ENCODE peak calls at places on chromosome 14, in nine cellular contexts. B is HepG2, X is upper lobe of right lung, Q is astrocyte, O is neuronal stem cell, Y is sigmoid colon, H is heart left ventricle, C is testis, F is mesenchymal stem cell. T is an unnamed sample.

GRCh38 chr14:34424488-34424887 is 37.6 kb downstream of the SPTSSA start:
- DNase-seq in B (no peak), X (no peak), Q (no peak), O (no peak), Y (no peak), H (no peak), C (no peak), F (no peak), T (no peak)

GRCh38 chr14:102913341-102914211 is 8.9 kb upstream of the AMN start:
- DNase-seq in B (no peak), X (no peak), Q (no peak), O (no peak), Y (peak; percentile 54), H (no peak), C (no peak), F (no peak), T (no peak)

GRCh38 chr14:36619131-36619530 is 36.7 kb upstream of the NKX2-8 start:
- DNase-seq in B (no peak), X (no peak), Q (no peak), O (no peak), Y (no peak), H (no peak), C (no peak), F (no peak), T (no peak)

GRCh38 chr14:105165761-105166485 is 2.7 kb downstream of the JAG2 start:
- DNase-seq in B (no peak), X (no peak), Q (no peak), O (no peak), Y (no peak), H (no peak), C (no peak), F (no peak), T (no peak)

GRCh38 chr14:33636715-33637114 is 314.2 kb downstream of the EGLN3 start:
- DNase-seq in B (no peak), X (no peak), Q (no peak), O (no peak), Y (no peak), H (no peak), C (no peak), F (no peak), T (no peak)

GRCh38 chr14:64391113-64391725 is 3.1 kb downstream of the MTHFD1 start:
- DNase-seq in B (no peak), X (no peak), Q (no peak), O (no peak), Y (no peak), H (no peak), C (no peak), F (no peak), T (no peak)

GRCh38 chr14:96598332-96598928 is 96.2 kb downstream of the PAPOLA start:
- DNase-seq in B (no peak), X (no peak), Q (no peak), O (no peak), Y (no peak), H (no peak), C (no peak), F (no peak), T (no peak)

GRCh38 chr14:29028973-29029582 is 262.5 kb downstream of the FOXG1 start:
- DNase-seq in B (peak; percentile 99), X (no peak), Q (peak; percentile 15), O (peak; percentile 29), Y (no peak), H (no peak), C (no peak), F (peak; percentile 4), T (no peak)

GRCh38 chr14:24909523-24910302 is 140.2 kb downstream of the STXBP6 start:
- DNase-seq in B (no peak), X (no peak), Q (no peak), O (no peak), Y (no peak), H (no peak), C (no peak), F (no peak), T (no peak)

GRCh38 chr14:70754989-70755388 is 54.3 kb downstream of the MAP3K9 start:
- DNase-seq in B (peak; percentile 41), X (peak; percentile 82), Q (peak; percentile 60), O (no peak), Y (no peak), H (no peak), C (no peak), F (no peak), T (no peak)

GRCh38 chr14:70759398-70759797 is 49.9 kb downstream of the MAP3K9 start:
- DNase-seq in B (no peak), X (no peak), Q (no peak), O (no peak), Y (no peak), H (no peak), C (no peak), F (no peak), T (no peak)

GRCh38 chr14:70755655-70756054 is 53.7 kb downstream of the MAP3K9 start:
- DNase-seq in B (no peak), X (no peak), Q (peak; percentile 50), O (no peak), Y (no peak), H (no peak), C (no peak), F (no peak), T (no peak)

GRCh38 chr14:70748422-70748821 is 60.9 kb downstream of the MAP3K9 start:
- DNase-seq in B (no peak), X (no peak), Q (peak; percentile 20), O (no peak), Y (no peak), H (no peak), C (no peak), F (no peak), T (no peak)

DNA sequence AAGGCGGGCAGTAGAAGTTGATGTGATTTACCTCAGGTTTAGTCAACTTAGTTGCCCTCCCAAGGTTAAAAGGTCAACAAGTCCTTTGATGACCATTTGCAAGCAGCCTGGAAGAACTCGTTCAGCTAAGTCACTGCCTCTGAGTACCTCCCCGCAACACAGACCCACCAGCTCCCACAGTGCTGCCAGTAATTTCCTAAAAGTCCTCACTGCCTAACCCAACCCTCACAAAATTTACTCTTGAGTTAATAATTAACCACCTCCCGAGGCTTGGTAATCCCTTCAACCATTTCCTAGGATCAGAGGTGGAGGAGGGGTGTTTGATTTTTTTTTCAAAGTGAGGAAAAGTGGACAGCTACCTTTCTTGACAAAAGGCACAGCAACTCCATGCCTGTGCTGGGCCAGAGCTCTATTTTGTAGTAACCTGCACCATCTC is 55.8 kb downstream of the MAP3K9 start:
- DNase-seq in B (peak; percentile 94), X (peak; percentile 69), Q (no peak), O (no peak), Y (no peak), H (no peak), C (no peak), F (no peak), T (no peak)
- H3K4me3 ChIP-seq in B (no peak overlapping the region), X (no peak overlapping the region), Q (no peak overlapping the region), O (no peak overlapping the region), Y (no peak overlapping the region), H (no peak overlapping the region), C (no peak overlapping the region), F (no peak overlapping the region), T (no peak overlapping the region)

DNA sequence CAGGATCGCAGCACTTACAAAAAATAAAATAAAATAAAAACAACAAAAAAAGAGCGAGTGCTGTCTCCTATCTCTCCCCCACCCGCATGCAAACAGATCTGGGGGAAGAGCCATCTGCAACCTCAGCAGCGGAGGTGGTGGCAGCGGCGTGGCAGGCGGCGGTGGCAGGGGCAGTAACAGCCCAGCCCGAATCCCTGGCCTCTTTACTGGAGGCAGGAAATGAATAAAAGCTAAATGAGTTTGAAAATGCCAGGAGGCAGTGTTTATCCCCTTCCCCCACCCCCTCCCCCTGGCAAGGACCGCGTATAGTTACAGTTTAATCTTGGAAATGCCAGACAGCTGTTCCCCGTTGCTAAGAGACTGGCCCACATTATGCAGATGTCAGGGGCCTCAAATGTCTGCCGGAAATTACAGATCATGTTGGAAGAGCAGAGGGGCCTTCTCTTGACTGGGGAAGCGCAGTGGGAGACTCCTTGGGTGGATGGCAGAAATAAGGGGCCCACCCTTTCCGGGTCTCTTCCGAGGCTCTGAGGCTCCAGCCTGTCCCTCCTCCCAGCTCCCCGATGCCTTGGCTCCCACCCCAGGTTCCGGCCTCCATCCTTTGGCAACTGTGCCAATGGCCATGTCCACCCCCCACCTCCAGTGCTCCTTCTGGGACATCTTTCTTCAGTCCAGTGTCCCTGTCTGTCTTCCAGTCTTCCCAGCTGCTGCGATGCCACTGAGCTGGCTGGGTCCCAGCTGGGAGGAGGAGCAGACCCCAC is 93.8 kb downstream of the LRRC74A start:
- DNase-seq in B (peak; percentile 20), X (no peak), Q (peak; percentile 88), O (no peak), Y (peak; percentile 73), H (no peak), C (peak; percentile 34), F (peak; percentile 97), T (peak; percentile 29)
- H3K27ac ChIP-seq in B (no peak overlapping the region), X (peak overlapping the region; percentile 88), Q (peak overlapping the region; percentile 98), O (no peak overlapping the region), Y (peak overlapping the region; percentile 95), H (peak overlapping the region; percentile 97), C (peak overlapping the region; percentile 69), F (peak overlapping the region; percentile 100), T (no peak overlapping the region)

GRCh38 chr14:68968051-68968450 is 11.1 kb downstream of the ACTN1 start:
- DNase-seq in B (no peak), X (no peak), Q (no peak), O (no peak), Y (peak; percentile 57), H (no peak), C (no peak), F (no peak), T (peak; percentile 92)

GRCh38 chr14:68967459-68967940 is 11.6 kb downstream of the ACTN1 start:
- DNase-seq in B (no peak), X (no peak), Q (no peak), O (no peak), Y (peak; percentile 60), H (no peak), C (no peak), F (peak; percentile 0), T (no peak)

GRCh38 chr14:68968721-68969120 is 10.4 kb downstream of the ACTN1 start:
- DNase-seq in B (no peak), X (no peak), Q (no peak), O (no peak), Y (peak; percentile 54), H (no peak), C (no peak), F (no peak), T (no peak)

GRCh38 chr14:68965261-68965761 is 13.8 kb downstream of the ACTN1 start:
- DNase-seq in B (no peak), X (no peak), Q (no peak), O (no peak), Y (no peak), H (no peak), C (no peak), F (no peak), T (no peak)

GRCh38 chr14:68966872-68967301 is 12.2 kb downstream of the ACTN1 start:
- DNase-seq in B (no peak), X (no peak), Q (no peak), O (no peak), Y (peak; percentile 62), H (no peak), C (no peak), F (no peak), T (no peak)
- H3K4me1 ChIP-seq in B (peaks cover 100% of the 10 kb centered on the region), X (peaks cover 57% of the 10 kb centered on the region), Q (peaks cover 94% of the 10 kb centered on the region), O (peaks cover 27% of the 10 kb centered on the region), Y (peaks cover 100% of the 10 kb centered on the region), H (peaks cover 52% of the 10 kb centered on the region), C (peaks cover 51% of the 10 kb centered on the region), F (peaks cover 62% of the 10 kb centered on the region), T (peaks cover 27% of the 10 kb centered on the region)

DNA sequence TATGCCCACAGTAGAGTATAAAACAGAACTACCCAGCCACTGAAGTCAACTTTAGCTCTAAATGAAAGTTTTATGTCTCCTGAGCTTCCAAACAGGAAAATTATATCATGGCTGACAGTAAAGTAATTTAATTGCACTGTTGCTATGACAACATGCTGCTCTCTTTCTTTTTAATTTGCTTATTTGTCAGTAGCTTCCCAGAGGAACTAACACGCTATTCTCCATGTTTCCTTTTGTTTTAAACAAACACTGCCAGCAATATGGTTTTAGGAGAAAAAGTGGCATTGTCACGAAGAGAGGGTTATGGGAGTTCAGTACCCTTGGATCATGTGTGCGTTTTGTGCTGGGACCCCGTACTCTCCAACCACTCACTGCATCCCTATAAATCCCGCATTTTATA is 1.9 kb downstream of the FOXN3 start:
- DNase-seq in B (no peak), X (no peak), Q (no peak), O (no peak), Y (peak; percentile 21), H (no peak), C (no peak), F (no peak), T (no peak)
- H3K4me3 ChIP-seq in B (peak overlapping the region; percentile 74), X (peak overlapping the region; percentile 83), Q (peak overlapping the region; percentile 64), O (peak overlapping the region; percentile 65), Y (peak overlapping the region; percentile 99), H (peak overlapping the region; percentile 97), C (peak overlapping the region; percentile 90), F (peak overlapping the region; percentile 90), T (no peak overlapping the region)

T was measured in naive thymus-derived CD4-positive, alpha-beta T cell.